ENCODE peak calls at places on chromosomes 4 and X, in ten cellular contexts. One of them, this sample, is unnamed.

GRCh38 chrX:33970028-33970932 is 161.8 kb downstream of the FAM47A start:
- DNase-seq in fibroblast of pulmonary artery: no peak
- DNase-seq in sigmoid colon: no peak
- DNase-seq in epithelial cell of proximal tubule: no peak
- DNase-seq in nephron progenitor cell: peak
- DNase-seq in psoas muscle: no peak
- DNase-seq in A549: no peak
- DNase-seq in Peyer's patch: no peak
- DNase-seq in left lung: no peak
- DNase-seq in osteocyte: no peak
- DNase-seq in this sample: no peak

GRCh38 chr4:25838526-25838925 is 24.3 kb downstream of the SEL1L3 start:
- DNase-seq in epithelial cell of proximal tubule: no peak
- DNase-seq in fibroblast of pulmonary artery: no peak
- DNase-seq in psoas muscle: no peak
- DNase-seq in sigmoid colon: no peak
- DNase-seq in osteocyte: no peak
- DNase-seq in left lung: no peak
- DNase-seq in Peyer's patch: no peak
- DNase-seq in A549: no peak
- DNase-seq in nephron progenitor cell: peak
- DNase-seq in this sample: no peak

GRCh38 chr4:11404431-11404830 is 24.3 kb downstream of the HS3ST1 start:
- DNase-seq in epithelial cell of proximal tubule: no peak
- DNase-seq in psoas muscle: no peak
- DNase-seq in nephron progenitor cell: no peak
- DNase-seq in left lung: no peak
- DNase-seq in A549: no peak
- DNase-seq in sigmoid colon: no peak
- DNase-seq in Peyer's patch: no peak
- DNase-seq in osteocyte: no peak
- DNase-seq in fibroblast of pulmonary artery: no peak
- DNase-seq in this sample: no peak

GRCh38 chrX:129520151-129520550 is 3.1 kb downstream of the SMARCA1 start:
- DNase-seq in osteocyte: no peak
- DNase-seq in sigmoid colon: no peak
- DNase-seq in A549: no peak
- DNase-seq in left lung: no peak
- DNase-seq in epithelial cell of proximal tubule: no peak
- DNase-seq in psoas muscle: no peak
- DNase-seq in Peyer's patch: no peak
- DNase-seq in nephron progenitor cell: no peak
- DNase-seq in fibroblast of pulmonary artery: no peak
- DNase-seq in this sample: no peak

GRCh38 chrX:134512566-134512965 is 52.6 kb downstream of the HPRT1 start:
- DNase-seq in osteocyte: no peak
- DNase-seq in nephron progenitor cell: no peak
- DNase-seq in left lung: no peak
- DNase-seq in sigmoid colon: no peak
- DNase-seq in Peyer's patch: no peak
- DNase-seq in psoas muscle: no peak
- DNase-seq in A549: peak
- DNase-seq in epithelial cell of proximal tubule: peak
- DNase-seq in fibroblast of pulmonary artery: peak
- DNase-seq in this sample: no peak

GRCh38 chr4:139800082-139800481 is 134.5 kb downstream of the MGST2 start:
- DNase-seq in osteocyte: no peak
- DNase-seq in Peyer's patch: no peak
- DNase-seq in A549: peak
- DNase-seq in psoas muscle: no peak
- DNase-seq in left lung: no peak
- DNase-seq in epithelial cell of proximal tubule: no peak
- DNase-seq in nephron progenitor cell: no peak
- DNase-seq in sigmoid colon: no peak
- DNase-seq in fibroblast of pulmonary artery: no peak
- DNase-seq in this sample: no peak

GRCh38 chrX:45134775-45135174 is 65.9 kb downstream of the DIPK2B start:
- DNase-seq in psoas muscle: no peak
- DNase-seq in A549: no peak
- DNase-seq in left lung: no peak
- DNase-seq in osteocyte: no peak
- DNase-seq in epithelial cell of proximal tubule: no peak
- DNase-seq in nephron progenitor cell: no peak
- DNase-seq in Peyer's patch: no peak
- DNase-seq in sigmoid colon: no peak
- DNase-seq in fibroblast of pulmonary artery: no peak
- DNase-seq in this sample: no peak

GRCh38 chrX:139106111-139106510 is 394.6 kb upstream of the FGF13 start:
- DNase-seq in psoas muscle: peak
- DNase-seq in A549: no peak
- DNase-seq in left lung: no peak
- DNase-seq in nephron progenitor cell: no peak
- DNase-seq in sigmoid colon: no peak
- DNase-seq in Peyer's patch: no peak
- DNase-seq in fibroblast of pulmonary artery: peak
- DNase-seq in osteocyte: no peak
- DNase-seq in epithelial cell of proximal tubule: no peak
- DNase-seq in this sample: no peak

GRCh38 chr4:99945718-99946345 is 586 bp downstream of the DNAJB14 start:
- DNase-seq in left lung: peak
- DNase-seq in Peyer's patch: no peak
- DNase-seq in osteocyte: no peak
- DNase-seq in psoas muscle: no peak
- DNase-seq in A549: peak
- DNase-seq in epithelial cell of proximal tubule: no peak
- DNase-seq in nephron progenitor cell: no peak
- DNase-seq in fibroblast of pulmonary artery: peak
- DNase-seq in sigmoid colon: peak
- DNase-seq in this sample: no peak

GRCh38 chr4:3211866-3212265 is 37.1 kb upstream of the MSANTD1 start:
- DNase-seq in fibroblast of pulmonary artery: no peak
- DNase-seq in sigmoid colon: no peak
- DNase-seq in epithelial cell of proximal tubule: no peak
- DNase-seq in left lung: peak
- DNase-seq in osteocyte: no peak
- DNase-seq in A549: no peak
- DNase-seq in nephron progenitor cell: no peak
- DNase-seq in Peyer's patch: no peak
- DNase-seq in psoas muscle: no peak
- DNase-seq in this sample: no peak

DNA sequence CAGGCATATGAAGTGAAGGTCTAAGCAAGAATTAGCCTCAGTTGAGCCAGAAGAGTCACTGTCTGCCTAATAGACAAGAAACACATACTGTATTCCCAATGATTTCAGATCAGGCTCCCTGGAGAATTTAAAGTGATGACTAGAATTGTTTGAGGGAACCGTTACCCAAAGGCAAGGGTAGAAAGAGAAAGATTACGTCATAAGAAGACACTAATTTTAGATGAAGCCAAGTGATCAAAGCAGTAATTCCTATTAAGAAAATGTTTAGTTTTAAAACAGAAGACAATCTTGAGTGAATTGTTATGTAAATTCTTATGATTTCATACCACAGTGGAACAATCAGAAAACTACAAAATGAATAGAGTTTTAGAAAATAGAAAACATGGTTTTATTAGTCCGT is 194.5 kb upstream of the ARSJ start:
- DNase-seq in sigmoid colon: no peak
- DNase-seq in epithelial cell of proximal tubule: no peak
- DNase-seq in osteocyte: no peak
- DNase-seq in psoas muscle: no peak
- DNase-seq in nephron progenitor cell: no peak
- DNase-seq in Peyer's patch: no peak
- DNase-seq in A549: no peak
- DNase-seq in left lung: no peak
- DNase-seq in fibroblast of pulmonary artery: no peak
- DNase-seq in this sample: no peak
- TF ChIP-seq CTCF in sigmoid colon: no peak
- TF ChIP-seq CTCF in epithelial cell of proximal tubule: no peak
- TF ChIP-seq CTCF in osteocyte: no peak
- TF ChIP-seq CTCF in psoas muscle: no peak
- TF ChIP-seq CTCF in nephron progenitor cell: no peak
- TF ChIP-seq CTCF in Peyer's patch: no peak
- TF ChIP-seq CTCF in A549: no peak
- TF ChIP-seq CTCF in left lung: no peak
- TF ChIP-seq CTCF in fibroblast of pulmonary artery: no peak
- TF ChIP-seq CTCF in this sample: no peak

DNA sequence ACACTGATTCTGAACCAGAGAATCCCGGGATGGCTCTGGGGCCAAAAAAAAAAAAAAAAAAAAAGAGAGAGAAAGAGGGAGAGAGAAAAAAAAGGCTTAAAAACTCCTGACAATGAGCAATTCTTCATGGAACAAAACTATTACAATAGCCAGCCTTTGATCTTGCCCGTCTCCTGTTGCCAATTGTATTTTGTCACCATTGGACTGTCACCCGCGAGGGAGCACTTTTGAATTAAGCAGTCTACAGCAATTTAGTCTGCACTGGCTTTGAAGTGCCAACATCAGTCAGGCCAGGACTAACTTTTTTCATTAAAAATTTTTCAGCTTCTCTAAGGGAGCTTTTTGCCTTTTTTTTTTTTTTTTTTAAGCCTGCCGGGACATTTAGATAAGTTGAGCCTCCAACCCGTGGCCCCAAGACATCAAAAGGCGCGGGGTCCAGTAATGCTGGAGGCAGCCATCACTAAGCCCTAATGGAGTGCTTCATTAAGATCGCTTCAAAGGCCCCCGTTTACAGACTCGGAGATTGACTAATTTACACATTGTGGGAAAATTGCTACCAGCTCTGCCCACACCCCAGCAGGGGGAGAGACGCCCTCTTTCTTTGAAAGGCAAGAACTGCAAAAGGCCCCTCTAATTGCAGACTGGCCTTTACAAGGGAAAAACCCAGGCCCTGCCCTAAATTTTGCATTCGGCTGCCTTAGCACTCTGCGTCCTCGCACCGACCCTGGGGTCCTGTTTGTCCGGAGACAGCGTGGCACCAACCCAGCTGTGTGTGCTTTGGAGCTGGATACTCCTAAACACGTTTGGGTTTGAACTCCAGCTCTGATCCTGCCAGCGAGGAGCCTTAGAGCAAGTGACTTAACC is 98.1 kb upstream of the MSX1 start:
- DNase-seq in Peyer's patch: no peak
- DNase-seq in sigmoid colon: no peak
- DNase-seq in nephron progenitor cell: no peak
- DNase-seq in A549: no peak
- DNase-seq in psoas muscle: no peak
- DNase-seq in fibroblast of pulmonary artery: no peak
- DNase-seq in epithelial cell of proximal tubule: no peak
- DNase-seq in left lung: no peak
- DNase-seq in osteocyte: no peak
- DNase-seq in this sample: no peak
- TF ChIP-seq CTCF in Peyer's patch: no peak
- TF ChIP-seq CTCF in sigmoid colon: no peak
- TF ChIP-seq CTCF in nephron progenitor cell: peak
- TF ChIP-seq CTCF in A549: no peak
- TF ChIP-seq CTCF in psoas muscle: no peak
- TF ChIP-seq CTCF in fibroblast of pulmonary artery: no peak
- TF ChIP-seq CTCF in epithelial cell of proximal tubule: no peak
- TF ChIP-seq CTCF in left lung: no peak
- TF ChIP-seq CTCF in osteocyte: peak
- TF ChIP-seq CTCF in this sample: peak

GRCh38 chr4:67915400-67915966 is 31.7 kb upstream of the TMPRSS11D start:
- DNase-seq in osteocyte: no peak
- DNase-seq in nephron progenitor cell: no peak
- DNase-seq in Peyer's patch: no peak
- DNase-seq in sigmoid colon: no peak
- DNase-seq in fibroblast of pulmonary artery: no peak
- DNase-seq in left lung: no peak
- DNase-seq in epithelial cell of proximal tubule: no peak
- DNase-seq in A549: no peak
- DNase-seq in psoas muscle: no peak
- DNase-seq in this sample: no peak

GRCh38 chr4:67922697-67923096 is 38.9 kb upstream of the TMPRSS11D start:
- DNase-seq in A549: no peak
- DNase-seq in nephron progenitor cell: no peak
- DNase-seq in epithelial cell of proximal tubule: no peak
- DNase-seq in fibroblast of pulmonary artery: no peak
- DNase-seq in psoas muscle: no peak
- DNase-seq in sigmoid colon: no peak
- DNase-seq in osteocyte: no peak
- DNase-seq in Peyer's patch: no peak
- DNase-seq in left lung: no peak
- DNase-seq in this sample: no peak

DNA sequence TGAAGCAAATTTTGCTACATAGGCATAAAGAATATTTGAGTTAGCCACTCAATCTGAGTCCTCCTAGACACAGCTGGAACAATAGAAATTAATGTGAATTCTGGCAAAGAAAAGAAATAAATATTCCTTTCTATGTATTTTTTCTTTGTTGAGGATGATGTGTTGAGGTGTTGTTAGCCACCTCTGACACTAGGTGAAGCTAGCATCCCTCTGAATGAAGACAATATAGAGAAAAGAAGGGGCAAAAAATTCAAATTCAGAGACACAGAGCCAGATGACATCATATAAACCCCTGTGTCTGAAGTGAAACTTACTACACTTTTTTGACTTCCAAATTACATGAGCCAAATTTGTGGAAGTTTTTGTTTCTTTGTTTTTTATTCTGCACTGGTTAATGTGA is 34.6 kb upstream of the TMPRSS11D start:
- DNase-seq in nephron progenitor cell: no peak
- DNase-seq in osteocyte: no peak
- DNase-seq in left lung: no peak
- DNase-seq in Peyer's patch: no peak
- DNase-seq in epithelial cell of proximal tubule: no peak
- DNase-seq in psoas muscle: no peak
- DNase-seq in A549: no peak
- DNase-seq in sigmoid colon: no peak
- DNase-seq in fibroblast of pulmonary artery: no peak
- DNase-seq in this sample: no peak
- TF ChIP-seq CTCF in nephron progenitor cell: peak
- TF ChIP-seq CTCF in osteocyte: no peak
- TF ChIP-seq CTCF in left lung: no peak
- TF ChIP-seq CTCF in Peyer's patch: no peak
- TF ChIP-seq CTCF in epithelial cell of proximal tubule: peak
- TF ChIP-seq CTCF in psoas muscle: no peak
- TF ChIP-seq CTCF in A549: no peak
- TF ChIP-seq CTCF in sigmoid colon: no peak
- TF ChIP-seq CTCF in fibroblast of pulmonary artery: peak
- TF ChIP-seq CTCF in this sample: peak

DNA sequence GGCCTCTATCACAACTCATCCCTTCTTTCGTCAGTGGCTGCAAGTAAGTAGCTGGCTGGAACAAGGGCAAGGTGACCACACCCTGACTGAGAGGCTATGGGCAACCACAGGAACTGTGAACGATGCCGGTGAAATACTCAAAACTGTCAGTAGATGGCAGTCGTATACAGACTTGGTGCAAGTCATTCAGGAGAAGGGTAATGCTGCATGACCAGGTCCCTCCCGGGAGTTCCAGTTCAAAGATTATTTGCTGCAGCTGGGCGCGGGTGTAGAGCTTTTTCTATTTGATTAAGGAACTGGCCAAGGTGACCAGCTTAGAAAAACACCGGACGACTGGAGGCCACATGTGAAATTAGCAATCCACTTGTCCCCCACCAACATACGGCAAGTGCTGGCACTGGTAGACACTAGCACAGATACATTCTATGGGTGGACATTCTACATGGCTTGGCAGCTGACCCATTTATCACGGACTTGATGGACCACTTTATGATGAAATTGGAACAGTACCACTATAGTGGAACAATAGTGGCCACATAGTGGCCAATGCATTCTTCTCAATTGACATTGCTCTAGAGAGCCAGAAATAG is 726.6 kb downstream of the TRAM1L1 start:
- DNase-seq in Peyer's patch: no peak
- DNase-seq in left lung: no peak
- DNase-seq in psoas muscle: no peak
- DNase-seq in fibroblast of pulmonary artery: peak
- DNase-seq in epithelial cell of proximal tubule: peak
- DNase-seq in sigmoid colon: no peak
- DNase-seq in A549: peak
- DNase-seq in nephron progenitor cell: peak
- DNase-seq in osteocyte: peak
- DNase-seq in this sample: no peak
- TF ChIP-seq CTCF in Peyer's patch: no peak
- TF ChIP-seq CTCF in left lung: peak
- TF ChIP-seq CTCF in psoas muscle: peak
- TF ChIP-seq CTCF in fibroblast of pulmonary artery: peak
- TF ChIP-seq CTCF in epithelial cell of proximal tubule: peak
- TF ChIP-seq CTCF in sigmoid colon: peak
- TF ChIP-seq CTCF in A549: peak
- TF ChIP-seq CTCF in nephron progenitor cell: peak
- TF ChIP-seq CTCF in osteocyte: peak
- TF ChIP-seq CTCF in this sample: peak